ENCODE peak calls at places on chromosomes 6 and 20, in six cellular contexts. Q is RWPE2, B is endodermal cell, M is adrenal gland, H is heart left ventricle, N is WERI-Rb-1. W is an unnamed sample.
A peak's percentile ranks its signal among the peaks of the same experiment; 100 is the strongest.

GRCh38 chr6:145878591-145879295 is 64.1 kb upstream of the FBXO30 start:
- DNase-seq in Q (no peak), B (no peak), H (no peak), N (no peak), M (no peak), W (no peak)

GRCh38 chr6:150065083-150065482 is 3.8 kb downstream of the ULBP3 start:
- DNase-seq in Q (no peak), H (no peak), M (no peak), B (no peak), N (no peak), W (no peak)

GRCh38 chr6:170046786-170047626 is 243.9 kb downstream of the DLL1 start:
- DNase-seq in M (no peak), N (no peak), Q (peak; percentile 19), H (no peak), B (no peak), W (no peak)

GRCh38 chr20:57474816-57475215 is 50.1 kb downstream of the CTCFL start:
- DNase-seq in N (no peak), B (peak; percentile 26), Q (peak; percentile 75), M (no peak), H (peak; percentile 21), W (no peak)

GRCh38 chr6:7647504-7647903 is 57.5 kb downstream of the SNRNP48 start:
- DNase-seq in M (no peak), Q (no peak), H (no peak), B (no peak), N (no peak), W (no peak)

GRCh38 chr6:16486661-16487060 is 248.3 kb downstream of the GMPR start:
- DNase-seq in N (no peak), Q (no peak), M (no peak), B (no peak), H (no peak), W (no peak)

GRCh38 chr6:128406453-128406852 is 113.9 kb downstream of the PTPRK start:
- DNase-seq in M (no peak), H (no peak), B (no peak), Q (no peak), N (no peak), W (no peak)

GRCh38 chr20:24782801-24783630 is 166.1 kb upstream of the CST7 start:
- DNase-seq in N (peak; percentile 80), Q (peak; percentile 43), M (no peak), B (peak; percentile 65), H (no peak), W (no peak)

GRCh38 chr6:36793296-36793912 is 45.8 kb downstream of the CPNE5 start:
- DNase-seq in B (no peak), N (peak; percentile 51), M (no peak), Q (no peak), H (no peak), W (no peak)

GRCh38 chr6:38750968-38751615 is 36.0 kb downstream of the DNAH8 start:
- DNase-seq in B (no peak), H (no peak), N (no peak), Q (no peak), M (no peak), W (no peak)

GRCh38 chr20:1813101-1813529 is 82.1 kb upstream of the SIRPA start:
- DNase-seq in Q (no peak), B (peak; percentile 1), H (peak; percentile 82), N (no peak), M (peak; percentile 87), W (peak; percentile 49)

GRCh38 chr6:107786709-107787588 is 37.2 kb downstream of the SCML4 start:
- DNase-seq in Q (no peak), B (peak; percentile 27), M (no peak), H (no peak), N (no peak), W (no peak)

GRCh38 chr6:12112540-12113189 is 100.6 kb downstream of the HIVEP1 start:
- DNase-seq in Q (no peak), M (no peak), B (no peak), H (no peak), N (peak; percentile 80), W (no peak)

GRCh38 chr6:33118525-33119123 is 42.8 kb downstream of the HLA-DPB1 start:
- DNase-seq in Q (no peak), M (no peak), H (no peak), N (peak; percentile 20), B (no peak), W (peak; percentile 43)

GRCh38 chr6:106613590-106613989 is 15.7 kb downstream of the RTN4IP1 start:
- DNase-seq in M (no peak), B (no peak), Q (no peak), H (no peak), N (no peak), W (no peak)

GRCh38 chr6:169659820-169660610 is 41.8 kb downstream of the WDR27 start:
- DNase-seq in N (no peak), B (peak; percentile 31), M (no peak), H (no peak), Q (no peak), W (no peak)

GRCh38 chr6:144377586-144377985 is 92.5 kb downstream of the UTRN start:
- DNase-seq in H (no peak), B (no peak), N (no peak), M (no peak), Q (no peak), W (no peak)

GRCh38 chr6:76003686-76004085 is 68.8 kb downstream of the IMPG1 start:
- DNase-seq in M (no peak), B (no peak), H (no peak), N (no peak), Q (no peak), W (no peak)

GRCh38 chr20:58981564-58982364 is 708 bp downstream of the NELFCD start:
- DNase-seq in Q (no peak), M (no peak), H (no peak), N (no peak), B (peak; percentile 63), W (no peak)

GRCh38 chr6:147486683-147487082 is 21.8 kb upstream of the SAMD5 start:
- DNase-seq in B (no peak), H (no peak), Q (no peak), M (no peak), N (no peak), W (no peak)

GRCh38 chr6:116666869-116667268 is 1.7 kb downstream of the ZUP1 start:
- DNase-seq in N (no peak), H (no peak), Q (no peak), M (no peak), B (no peak), W (no peak)

GRCh38 chr6:119077643-119078448 is 618 bp downstream of the FAM184A start:
- DNase-seq in B (peak; percentile 85), M (peak; percentile 58), N (peak; percentile 61), H (no peak), Q (no peak), W (no peak)
- TF ChIP-seq CTCF in B (peak; percentile 76), M (no peak), N (peak; percentile 68), H (no peak), Q (peak; percentile 8), W (no peak)

GRCh38 chr6:9745476-9745875 is 669.4 kb downstream of the TFAP2A start:
- DNase-seq in Q (no peak), H (no peak), B (no peak), M (no peak), N (no peak), W (no peak)
- H3K4me3 ChIP-seq in Q (no peak overlapping the region), H (no peak overlapping the region), B (no peak overlapping the region), M (no peak overlapping the region), N (no peak overlapping the region), W (no peak overlapping the region)

DNA sequence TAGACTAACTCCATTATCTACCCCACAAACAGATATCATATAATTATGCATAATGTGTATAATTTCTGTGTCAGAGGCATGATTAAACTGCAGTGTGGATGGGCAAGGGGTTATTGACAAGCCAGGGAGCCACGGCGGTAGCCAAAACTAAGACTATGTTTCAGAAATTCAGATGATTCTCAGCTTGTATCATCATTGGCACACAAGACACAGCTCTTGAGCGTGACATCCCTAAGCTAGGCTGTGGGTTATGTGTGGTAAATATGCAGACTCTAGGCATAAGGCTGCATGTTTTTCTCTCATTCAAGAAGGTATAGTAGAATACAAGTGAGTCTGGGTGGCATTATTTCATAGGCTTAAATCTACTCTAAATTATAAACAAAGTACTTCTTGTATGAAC is 154.3 kb downstream of the KLHL32 start:
- DNase-seq in N (no peak), B (no peak), M (no peak), Q (no peak), H (no peak), W (no peak)
- TF ChIP-seq CTCF in N (no peak), B (no peak), M (no peak), Q (no peak), H (no peak), W (no peak)

DNA sequence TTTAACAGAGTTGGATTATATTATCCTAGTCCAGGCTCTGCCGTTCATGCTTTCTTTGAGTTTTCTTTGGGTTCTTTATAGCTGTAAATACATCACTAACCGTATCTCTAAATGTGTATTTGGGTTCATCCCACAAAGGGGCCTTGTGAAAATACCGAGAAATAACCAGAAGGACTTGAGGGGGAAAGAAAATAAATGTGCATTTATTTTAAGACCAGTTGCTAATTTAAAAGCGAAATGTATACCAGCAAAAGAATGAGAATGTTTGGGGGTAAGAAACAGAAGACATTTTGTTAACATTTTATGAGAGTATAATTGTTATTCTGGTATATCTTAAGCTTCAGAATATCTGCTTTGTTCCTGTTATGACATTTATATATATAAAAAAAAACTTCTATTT is 38.9 kb downstream of the LRRN4 start:
- DNase-seq in M (no peak), H (no peak), N (no peak), B (no peak), Q (no peak), W (no peak)
- H3K4me3 ChIP-seq in M (no peak overlapping the region), H (no peak overlapping the region), N (no peak overlapping the region), B (no peak overlapping the region), Q (no peak overlapping the region), W (no peak overlapping the region)

GRCh38 chr6:3888153-3888957 is 39.2 kb downstream of the FAM50B start:
- DNase-seq in N (no peak), Q (no peak), B (no peak), M (no peak), H (peak; percentile 63), W (no peak)

GRCh38 chr6:3882865-3883264 is 33.7 kb downstream of the FAM50B start:
- DNase-seq in H (no peak), M (no peak), N (no peak), Q (no peak), B (peak; percentile 10), W (no peak)

GRCh38 chr6:3885262-3886036 is 36.3 kb downstream of the FAM50B start:
- DNase-seq in B (peak; percentile 78), M (peak; percentile 23), H (no peak), N (peak; percentile 80), Q (no peak), W (no peak)

GRCh38 chr6:3884007-3884745 is 35.0 kb downstream of the FAM50B start:
- DNase-seq in N (no peak), Q (no peak), B (no peak), H (no peak), M (peak; percentile 35), W (peak; percentile 37)

GRCh38 chr6:3887150-3887700 is 38.1 kb downstream of the FAM50B start:
- DNase-seq in N (no peak), H (no peak), M (peak; percentile 55), Q (no peak), B (no peak), W (peak; percentile 15)
- TF ChIP-seq CTCF in N (peak; percentile 72), H (peak; percentile 40), M (peak; percentile 20), Q (peak; percentile 41), B (peak; percentile 47), W (peak; percentile 61)

W was measured in astrocyte of the cerebellum.